ENCODE peak calls at places on chromosomes 6 and 20, in eight cellular contexts. L is GM20000, T is endothelial cell of umbilical vein, V is glutamatergic neuron, O is fibroblast of pulmonary artery, F is AG10803, Q is mucosa of descending colon, I is lower lobe of right lung. Z is an unnamed sample.

GRCh38 chr6:146905313-146905712 is 298.9 kb upstream of the STXBP5 start:
- DNase-seq in Q (no peak), L (no peak), O (peak; percentile 60), T (peak; percentile 51), V (no peak), I (no peak), F (peak; percentile 81), Z (no peak)

GRCh38 chr6:109269057-109269456 is 113.2 kb downstream of the CD164 start:
- DNase-seq in F (no peak), I (no peak), T (no peak), V (no peak), L (no peak), O (no peak), Q (no peak), Z (no peak)

GRCh38 chr6:22043284-22043962 is 253.4 kb downstream of the PRL start:
- DNase-seq in V (no peak), Q (no peak), F (no peak), I (no peak), L (no peak), O (peak; percentile 36), T (no peak), Z (no peak)

GRCh38 chr20:24700166-24700860 is 230.9 kb downstream of the SYNDIG1 start:
- DNase-seq in V (no peak), I (no peak), F (no peak), Q (no peak), O (no peak), L (no peak), T (no peak), Z (no peak)

GRCh38 chr20:37864275-37864674 is 38.7 kb upstream of the VSTM2L start:
- DNase-seq in F (no peak), L (no peak), Q (no peak), I (no peak), V (no peak), T (no peak), O (no peak), Z (no peak)

GRCh38 chr6:136520520-136520919 is 29.7 kb downstream of the MAP7 start:
- DNase-seq in Q (no peak), O (no peak), V (no peak), L (no peak), T (no peak), I (no peak), F (no peak), Z (no peak)

GRCh38 chr20:36825374-36826104 is 50.4 kb upstream of the TLDC2 start:
- DNase-seq in O (no peak), I (no peak), Q (peak; percentile 42), L (no peak), T (no peak), F (no peak), V (no peak), Z (no peak)

GRCh38 chr6:17418281-17419188 is 25.1 kb downstream of the CAP2 start:
- DNase-seq in L (no peak), I (no peak), O (peak; percentile 71), V (no peak), Q (no peak), T (no peak), F (peak; percentile 86), Z (no peak)

GRCh38 chr20:401682-402495 is 6.2 kb upstream of the RBCK1 start:
- DNase-seq in Q (peak; percentile 47), V (no peak), I (no peak), T (no peak), O (peak; percentile 53), F (peak; percentile 86), L (no peak), Z (peak; percentile 62)

GRCh38 chr6:52642381-52642780 is 28.5 kb upstream of the TMEM14A start:
- DNase-seq in I (no peak), L (no peak), F (no peak), O (no peak), V (no peak), T (no peak), Q (no peak), Z (no peak)

GRCh38 chr20:38218566-38218885 is 42.0 kb downstream of the KIAA1755 start:
- DNase-seq in O (no peak), I (no peak), L (no peak), T (no peak), V (no peak), F (no peak), Q (no peak), Z (no peak)

GRCh38 chr6:37304766-37305165 is 46.8 kb upstream of the TMEM217 start:
- DNase-seq in F (no peak), V (no peak), Q (no peak), T (no peak), I (no peak), L (no peak), O (no peak), Z (no peak)

GRCh38 chr6:37302086-37302686 is 44.2 kb upstream of the TMEM217 start:
- DNase-seq in O (no peak), L (no peak), V (no peak), I (no peak), Q (no peak), T (peak; percentile 10), F (no peak), Z (no peak)

GRCh38 chr6:37306026-37306425 is 47.8 kb upstream of the RNF8 start:
- DNase-seq in V (no peak), L (no peak), Q (no peak), F (no peak), O (no peak), T (no peak), I (no peak), Z (no peak)

GRCh38 chr6:37303091-37303620 is 45.2 kb upstream of the TMEM217 start:
- DNase-seq in F (no peak), I (no peak), L (no peak), V (no peak), O (no peak), Q (no peak), T (no peak), Z (no peak)

GRCh38 chr6:37303891-37304503 is 46.1 kb upstream of the TMEM217 start:
- DNase-seq in V (peak; percentile 40), F (peak; percentile 54), L (peak; percentile 38), I (no peak), Q (no peak), T (peak; percentile 45), O (peak; percentile 68), Z (peak; percentile 32)
- TF ChIP-seq CTCF in V (peak; percentile 51), F (peak; percentile 75), L (peak; percentile 42), I (peak; percentile 34), Q (no peak), T (peak; percentile 51), O (peak; percentile 77), Z (peak; percentile 65)

DNA sequence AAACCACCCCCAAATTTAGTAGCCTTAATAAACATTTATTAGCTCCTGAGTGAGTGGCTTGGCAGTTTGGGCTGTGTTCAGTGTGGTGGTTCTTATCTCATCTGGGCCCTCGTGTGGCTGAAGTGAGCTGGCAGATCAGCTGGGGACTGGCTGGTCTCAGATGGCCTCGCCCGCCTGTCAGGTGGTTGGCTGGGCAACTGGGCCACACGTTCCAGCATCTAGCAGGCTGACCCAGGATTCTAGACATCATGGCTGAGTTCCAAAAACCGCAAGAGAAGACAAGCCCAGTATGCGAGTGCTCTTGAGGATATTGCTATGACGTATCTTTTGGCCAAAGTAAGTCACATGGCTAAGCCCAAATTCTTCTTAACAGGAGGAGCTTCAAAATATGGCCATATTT is 28.9 kb downstream of the EIF2S2 start:
- DNase-seq in Q (peak; percentile 26), V (no peak), F (peak; percentile 94), I (peak; percentile 89), O (peak; percentile 96), L (no peak), T (peak; percentile 32), Z (no peak)
- TF ChIP-seq CTCF in Q (no peak), V (no peak), F (peak; percentile 21), I (no peak), O (peak; percentile 5), L (no peak), T (no peak), Z (no peak)

GRCh38 chr6:101397199-101397598 is 3.7 kb downstream of the GRIK2 start:
- DNase-seq in O (peak; percentile 43), Q (no peak), I (no peak), T (no peak), F (peak; percentile 12), L (no peak), V (no peak), Z (no peak)

GRCh38 chr6:101393291-101394251 is at the start of gene GRIK2:
- DNase-seq in V (peak; percentile 89), F (peak; percentile 61), Q (peak; percentile 38), I (no peak), T (peak; percentile 2), L (no peak), O (peak; percentile 33), Z (no peak)

GRCh38 chr6:101392561-101393230 is 812 bp upstream of the GRIK2 start:
- DNase-seq in L (no peak), O (no peak), T (no peak), F (no peak), Q (no peak), I (no peak), V (peak; percentile 40), Z (no peak)

GRCh38 chr6:101396552-101397173 is 3.2 kb downstream of the GRIK2 start:
- DNase-seq in Q (peak; percentile 85), I (no peak), L (peak; percentile 75), O (peak; percentile 73), V (no peak), F (peak; percentile 40), T (peak; percentile 46), Z (peak; percentile 64)

DNA sequence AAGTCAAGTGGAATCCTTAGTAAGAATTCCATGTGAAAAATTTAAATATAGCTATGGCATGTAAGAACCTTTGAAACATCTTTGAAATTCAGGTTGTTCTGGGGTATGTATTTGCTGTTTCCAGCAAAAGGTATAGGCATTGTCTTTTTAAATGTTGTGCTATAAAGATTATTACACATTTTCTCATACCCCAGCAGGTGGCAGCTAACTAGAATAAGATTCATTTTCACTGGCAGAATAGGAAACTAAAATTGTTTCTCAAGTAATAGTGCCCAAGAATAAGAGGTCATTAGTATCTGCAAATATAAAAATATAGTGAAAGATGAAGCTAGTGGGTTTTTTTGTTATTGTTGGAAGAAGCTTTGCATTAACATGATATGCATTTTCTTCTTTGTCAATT is 1.8 kb downstream of the GRIK2 start:
- DNase-seq in L (no peak), V (no peak), O (no peak), T (no peak), F (peak; percentile 14), I (no peak), Q (no peak), Z (no peak)
- TF ChIP-seq CTCF in L (no peak), V (peak; percentile 32), O (peak; percentile 19), T (no peak), F (peak; percentile 38), I (no peak), Q (no peak), Z (no peak)

DNA sequence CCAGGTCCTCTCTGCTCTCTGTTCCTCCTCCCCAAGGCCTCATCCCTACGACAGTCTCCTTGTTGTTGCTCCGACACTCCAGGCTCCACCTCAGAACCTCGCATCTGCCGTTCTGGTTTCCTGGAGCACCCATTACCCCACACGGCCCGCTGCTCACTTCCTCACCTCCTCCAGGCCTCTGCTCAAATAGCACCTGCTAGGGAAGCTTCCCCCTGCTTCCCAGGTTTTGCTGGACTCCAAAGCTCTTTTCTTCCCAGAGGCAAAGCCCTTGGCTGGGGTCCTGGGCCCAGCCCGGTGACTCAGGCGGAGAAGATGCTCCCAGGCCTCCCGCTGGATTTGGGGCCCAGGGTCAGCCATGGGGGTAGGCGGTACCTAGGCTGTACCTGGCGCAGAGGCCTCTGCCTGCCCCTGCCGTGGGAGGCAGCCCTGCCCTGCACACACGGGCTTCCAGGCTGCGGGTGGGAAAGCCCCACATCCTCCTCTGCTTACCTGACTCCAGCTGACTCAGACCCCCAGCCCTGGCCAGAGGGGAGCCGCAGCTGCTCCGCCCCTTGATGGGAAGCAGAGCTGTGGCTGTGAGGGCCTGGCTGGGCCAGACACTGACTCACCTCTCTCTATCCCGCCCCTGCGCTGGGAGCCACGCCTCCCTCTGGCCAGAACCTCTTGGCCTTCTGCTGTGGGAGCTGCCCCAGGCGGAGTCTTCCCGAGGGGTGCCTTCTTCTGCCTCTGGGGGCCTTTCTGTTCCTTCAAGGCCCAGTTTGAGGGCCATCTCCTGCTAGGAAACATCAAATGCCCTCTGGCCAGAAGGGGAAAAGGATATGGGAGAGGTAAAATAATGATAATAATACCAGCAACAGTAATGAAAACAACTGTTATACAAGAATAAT is 130.5 kb downstream of the CEBPB start:
- DNase-seq in T (peak; percentile 74), Q (peak; percentile 75), F (peak; percentile 90), I (peak; percentile 93), O (peak; percentile 92), V (peak; percentile 76), L (no peak), Z (peak; percentile 62)
- TF ChIP-seq CTCF in T (no peak), Q (no peak), F (no peak), I (no peak), O (no peak), V (no peak), L (no peak), Z (no peak)

Z was measured in activated CD8-positive, alpha-beta T cell treated with anti-CD3 and anti-CD28 coated beads for 36 hours.